ENCODE peak calls at places on chromosomes 2 and 18, in five cellular contexts. J is HepG2, C is cardiac muscle cell, P is mammary epithelial cell, O is spleen. K is an unnamed sample.

GRCh38 chr2:86807462-86808275 is 17.0 kb upstream of the CD8A start:
- DNase-seq in P (peak; percentile 80), J (peak; percentile 56), O (peak; percentile 91), C (peak; percentile 67), K (peak; percentile 47)

GRCh38 chr2:62934501-62934900 is 116.1 kb upstream of the OTX1 start:
- DNase-seq in P (no peak), J (no peak), C (no peak), O (no peak), K (no peak)

GRCh38 chr2:39839261-39839848 is 60.3 kb upstream of the THUMPD2 start:
- DNase-seq in C (no peak), J (no peak), P (no peak), O (no peak), K (no peak)

GRCh38 chr18:59725177-59725576 is 28.0 kb upstream of the CCBE1 start:
- DNase-seq in O (no peak), J (no peak), P (no peak), C (no peak), K (no peak)

GRCh38 chr18:54712315-54712714 is 116.0 kb upstream of the RAB27B start:
- DNase-seq in P (peak; percentile 94), O (no peak), C (no peak), J (no peak), K (no peak)

GRCh38 chr2:96906719-96907404 is 37.0 kb upstream of the SEMA4C start:
- DNase-seq in C (no peak), P (no peak), J (no peak), O (no peak), K (no peak)

GRCh38 chr2:68764781-68765385 is 30.3 kb downstream of the ARHGAP25 start:
- DNase-seq in J (no peak), O (no peak), C (peak; percentile 65), P (no peak), K (no peak)

GRCh38 chr18:43620936-43621335 is 343.6 kb upstream of the SYT4 start:
- DNase-seq in C (peak; percentile 65), J (peak; percentile 5), P (peak; percentile 20), O (no peak), K (peak; percentile 36)

GRCh38 chr2:207470700-207471070 is 59.1 kb upstream of the CREB1 start:
- DNase-seq in C (no peak), J (no peak), P (no peak), O (no peak), K (no peak)

GRCh38 chr18:2914844-2915243 is 68.0 kb downstream of the EMILIN2 start:
- DNase-seq in P (no peak), O (no peak), C (no peak), J (no peak), K (no peak)

GRCh38 chr2:19357383-19358241 is 811 bp downstream of the OSR1 start:
- DNase-seq in O (no peak), C (peak; percentile 51), J (no peak), P (peak; percentile 49), K (no peak)

GRCh38 chr2:231674587-231675334 is 33.6 kb upstream of the PTMA start:
- DNase-seq in C (peak; percentile 87), J (peak; percentile 69), P (no peak), O (peak; percentile 92), K (peak; percentile 68)

GRCh38 chr2:242031481-242032019 is 162.0 kb downstream of the RTP5 start:
- DNase-seq in J (no peak), O (peak; percentile 76), P (peak; percentile 88), C (no peak), K (peak; percentile 16)

GRCh38 chr2:223062304-223062845 is 10.4 kb downstream of the KCNE4 start:
- DNase-seq in P (no peak), O (no peak), J (no peak), C (no peak), K (no peak)

GRCh38 chr2:147560810-147561521 is 283.9 kb upstream of the ACVR2A start:
- DNase-seq in C (no peak), P (no peak), O (no peak), J (no peak), K (no peak)

GRCh38 chr2:235027558-235028214 is 75.9 kb downstream of the SH3BP4 start:
- DNase-seq in P (peak; percentile 54), O (no peak), C (no peak), J (no peak), K (no peak)

GRCh38 chr2:187988348-187988747 is 303.3 kb upstream of the GULP1 start:
- DNase-seq in C (no peak), P (no peak), J (no peak), O (no peak), K (no peak)

GRCh38 chr2:240988146-240988545 is 10.3 kb upstream of the SNED1 start:
- DNase-seq in J (no peak), P (peak; percentile 34), C (no peak), O (peak; percentile 30), K (no peak)

GRCh38 chr2:198499539-198499938 is 695.1 kb downstream of the PLCL1 start:
- DNase-seq in J (no peak), O (peak; percentile 36), C (no peak), P (no peak), K (no peak)

GRCh38 chr18:13136056-13136688 is 82.4 kb upstream of the LDLRAD4 start:
- DNase-seq in J (no peak), P (peak; percentile 3), C (no peak), O (peak; percentile 86), K (peak; percentile 21)

GRCh38 chr2:27262379-27263286 is at the start of gene SLC30A3:
- DNase-seq in P (peak; percentile 15), O (peak; percentile 84), J (no peak), C (peak; percentile 89), K (peak; percentile 60)

GRCh38 chr2:235614176-235614860 is 120.5 kb downstream of the AGAP1 start:
- DNase-seq in C (no peak), O (no peak), P (no peak), J (no peak), K (peak; percentile 49)

GRCh38 chr2:134718956-134719814 is at the start of gene TMEM163:
- DNase-seq in P (no peak), O (peak; percentile 86), C (peak; percentile 75), J (no peak), K (no peak)

GRCh38 chr2:224594840-224595239 is 9.7 kb upstream of the CUL3 start:
- DNase-seq in J (no peak), P (peak; percentile 37), C (no peak), O (no peak), K (no peak)

GRCh38 chr18:34661464-34662087 is 48.5 kb upstream of the DTNA start:
- DNase-seq in J (peak; percentile 48), P (peak; percentile 39), C (peak; percentile 59), O (no peak), K (peak; percentile 60)

GRCh38 chr2:127454595-127455565 is 36.7 kb downstream of the PROC start:
- DNase-seq in J (peak; percentile 97), P (no peak), C (no peak), O (no peak), K (peak; percentile 99)

GRCh38 chr2:17800219-17800618 is 16.0 kb upstream of the MSGN1 start:
- DNase-seq in J (peak; percentile 76), O (no peak), C (no peak), P (peak; percentile 52), K (no peak)

GRCh38 chr2:239167766-239168444 is 232.9 kb downstream of the HDAC4 start:
- DNase-seq in O (peak; percentile 55), J (no peak), P (no peak), C (no peak), K (no peak)

GRCh38 chr2:12202301-12202700 is 455.9 kb downstream of the LPIN1 start:
- DNase-seq in P (peak; percentile 2), J (no peak), C (no peak), O (no peak), K (no peak)

GRCh38 chr2:128738446-128739110 is 419.9 kb upstream of the HS6ST1 start:
- DNase-seq in J (no peak), C (no peak), P (no peak), O (no peak), K (no peak)

GRCh38 chr2:25304339-25304728 is 37.4 kb downstream of the DNMT3A start:
- DNase-seq in O (no peak), P (no peak), C (no peak), J (no peak), K (no peak)
- H3K4me1 ChIP-seq in O (peaks cover 87% of the 10 kb centered on the region), P (peaks cover 30% of the 10 kb centered on the region), C (peaks cover 17% of the 10 kb centered on the region), J (peaks cover 10% of the 10 kb centered on the region), K (peaks cover 3% of the 10 kb centered on the region)

GRCh38 chr18:9719421-9719981 is 11.4 kb downstream of the RAB31 start:
- DNase-seq in C (no peak), P (peak; percentile 83), O (no peak), J (no peak), K (no peak)
- H3K27ac ChIP-seq in C (no peak overlapping the region), P (peak overlapping the region; percentile 87), O (no peak overlapping the region), J (no peak overlapping the region), K (no peak overlapping the region)

GRCh38 chr2:217995741-217996141 is 7.1 kb downstream of the TNS1 start:
- DNase-seq in C (no peak), P (no peak), J (no peak), O (peak; percentile 83), K (no peak)
- H3K4me3 ChIP-seq in C (no peak overlapping the region), P (no peak overlapping the region), J (no peak overlapping the region), O (no peak overlapping the region), K (no peak overlapping the region)

DNA sequence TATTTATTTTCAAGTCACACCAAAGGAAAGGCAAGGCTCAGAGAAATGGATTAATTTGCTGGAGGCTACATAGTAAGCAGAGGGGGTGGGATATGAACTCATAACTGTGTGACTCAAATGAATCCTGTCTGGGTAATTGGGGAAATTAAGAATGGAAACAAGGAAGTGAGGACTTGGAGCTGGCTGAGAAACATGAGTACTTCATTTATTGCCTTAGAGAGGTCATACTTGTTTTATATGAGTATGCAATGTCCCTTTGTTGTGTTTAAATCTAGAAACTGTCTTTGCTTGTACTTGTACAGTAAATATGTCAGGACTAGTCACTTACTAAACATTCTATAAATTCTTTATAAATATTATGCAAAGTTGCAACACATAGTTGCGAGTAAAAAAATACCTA is 2166.6 kb upstream of the PIK3C3 start:
- DNase-seq in P (peak; percentile 57), O (no peak), J (no peak), C (no peak), K (peak; percentile 9)
- H3K4me1 ChIP-seq in P (peaks cover 20% of the 10 kb centered on the region), O (no peaks in the 10 kb centered on the region), J (no peaks in the 10 kb centered on the region), C (peaks cover 15% of the 10 kb centered on the region), K (no peaks in the 10 kb centered on the region)

GRCh38 chr2:8893978-8894820 is 56.8 kb upstream of the KIDINS220 start:
- DNase-seq in C (no peak), P (no peak), J (no peak), O (no peak), K (peak; percentile 55)
- H3K27ac ChIP-seq in C (no peak overlapping the region), P (no peak overlapping the region), J (no peak overlapping the region), O (no peak overlapping the region), K (no peak overlapping the region)